ENCODE peak calls at places on chromosomes 3 and 15, in nine cellular contexts. N, S, I, T, X, O, R, E and F are unnamed samples.

GRCh38 chr3:13012228-13012691 is 61.0 kb downstream of the IQSEC1 start:
- DNase-seq in N (no peak), S (no peak), I (peak; percentile 89), T (no peak), X (no peak), O (no peak), R (no peak), E (peak; percentile 81), F (no peak)

GRCh38 chr15:88649286-88649733 is 10.5 kb downstream of the ISG20 start:
- DNase-seq in N (peak; percentile 61), S (peak; percentile 43), I (no peak), T (peak; percentile 68), X (no peak), O (no peak), R (peak; percentile 95), E (peak; percentile 74), F (peak; percentile 29)

GRCh38 chr3:150407818-150408231 is 273 bp upstream of the TSC22D2 start:
- DNase-seq in N (no peak), S (no peak), I (peak; percentile 99), T (no peak), X (no peak), O (peak; percentile 98), R (no peak), E (peak; percentile 98), F (peak; percentile 97)

GRCh38 chr15:58546635-58547627 is 115.1 kb downstream of the LIPC start:
- DNase-seq in N (peak; percentile 95), S (peak; percentile 53), I (peak; percentile 62), T (peak; percentile 78), X (peak; percentile 88), O (peak; percentile 69), R (peak; percentile 98), E (peak; percentile 68), F (no peak)

GRCh38 chr15:87369269-87369668 is 887.3 kb downstream of the NTRK3 start:
- DNase-seq in N (peak; percentile 47), S (no peak), I (no peak), T (peak; percentile 60), X (peak; percentile 6), O (no peak), R (peak; percentile 99), E (no peak), F (no peak)

GRCh38 chr3:23746473-23746872 is 59.3 kb upstream of the UBE2E1 start:
- DNase-seq in N (no peak), S (no peak), I (no peak), T (no peak), X (no peak), O (no peak), R (no peak), E (no peak), F (no peak)

GRCh38 chr15:52224211-52224610 is 33.0 kb upstream of the GNB5 start:
- DNase-seq in N (no peak), S (no peak), I (no peak), T (no peak), X (no peak), O (no peak), R (no peak), E (no peak), F (no peak)

GRCh38 chr15:69930754-69931153 is 167.0 kb downstream of the TLE3 start:
- DNase-seq in N (no peak), S (no peak), I (no peak), T (no peak), X (no peak), O (no peak), R (no peak), E (no peak), F (no peak)

GRCh38 chr3:125125822-125126245 is 70.0 kb upstream of the HEG1 start:
- DNase-seq in N (no peak), S (peak; percentile 63), I (no peak), T (peak; percentile 92), X (peak; percentile 74), O (no peak), R (peak; percentile 100), E (no peak), F (no peak)

GRCh38 chr3:164208026-164208425 is 870.3 kb downstream of the SI start:
- DNase-seq in N (no peak), S (no peak), I (no peak), T (no peak), X (no peak), O (no peak), R (no peak), E (no peak), F (no peak)

GRCh38 chr15:40439461-40440299 is 1.1 kb upstream of the BAHD1 start:
- DNase-seq in N (peak; percentile 18), S (peak; percentile 71), I (peak; percentile 80), T (peak; percentile 64), X (peak; percentile 53), O (peak; percentile 77), R (no peak), E (peak; percentile 39), F (peak; percentile 67)

GRCh38 chr3:79461129-79461792 is 306.5 kb downstream of the ROBO1 start:
- DNase-seq in N (no peak), S (peak; percentile 3), I (no peak), T (peak; percentile 72), X (no peak), O (no peak), R (no peak), E (no peak), F (no peak)

GRCh38 chr15:99980791-99981190 is 247.6 kb upstream of the LYSMD4 start:
- DNase-seq in N (no peak), S (no peak), I (no peak), T (no peak), X (no peak), O (no peak), R (no peak), E (no peak), F (no peak)

GRCh38 chr15:51382787-51383186 is 41.3 kb downstream of the GLDN start:
- DNase-seq in N (peak; percentile 48), S (peak; percentile 56), I (no peak), T (peak; percentile 81), X (peak; percentile 37), O (no peak), R (peak; percentile 20), E (no peak), F (peak; percentile 67)

GRCh38 chr3:113212155-113212844 is 943 bp downstream of the BOC start:
- DNase-seq in N (peak; percentile 10), S (peak; percentile 90), I (no peak), T (peak; percentile 67), X (no peak), O (peak; percentile 57), R (no peak), E (no peak), F (peak; percentile 40)

GRCh38 chr3:55246016-55246415 is 241.1 kb downstream of the WNT5A start:
- DNase-seq in N (no peak), S (no peak), I (no peak), T (peak; percentile 40), X (no peak), O (no peak), R (no peak), E (no peak), F (no peak)

GRCh38 chr3:71684752-71685151 is 40.5 kb downstream of the EIF4E3 start:
- DNase-seq in N (no peak), S (no peak), I (no peak), T (peak; percentile 91), X (no peak), O (peak; percentile 58), R (peak; percentile 74), E (no peak), F (peak; percentile 28)

GRCh38 chr3:69182588-69183299 is 60.3 kb upstream of the LMOD3 start:
- DNase-seq in N (no peak), S (no peak), I (no peak), T (peak; percentile 56), X (no peak), O (no peak), R (peak; percentile 86), E (no peak), F (no peak)

GRCh38 chr3:108118038-108118727 is 27.4 kb upstream of the CD47 start:
- DNase-seq in N (no peak), S (no peak), I (no peak), T (no peak), X (no peak), O (no peak), R (no peak), E (no peak), F (no peak)

DNA sequence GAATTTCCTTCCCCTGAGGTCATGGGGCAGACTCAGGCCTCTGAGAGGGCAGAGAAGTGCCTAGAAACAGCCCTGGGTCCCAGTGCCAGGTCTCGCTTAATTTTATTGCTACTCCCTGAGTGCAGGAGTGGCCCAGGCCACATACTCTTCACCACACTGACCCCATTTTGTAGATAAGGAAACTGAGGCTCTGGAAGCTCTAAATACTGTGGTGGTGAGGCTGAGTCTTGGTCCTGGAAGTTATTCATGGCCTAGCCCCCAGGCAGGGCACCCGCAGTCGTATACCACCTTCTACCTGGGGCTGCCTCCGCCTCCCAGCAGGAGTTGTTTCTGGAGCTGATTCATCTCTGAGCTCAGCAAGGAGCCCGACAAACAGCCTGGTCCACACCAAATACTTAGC is 9.8 kb downstream of the ATP2B2 start:
- DNase-seq in N (no peak), S (no peak), I (no peak), T (no peak), X (no peak), O (no peak), R (no peak), E (no peak), F (no peak)
- H3K4me1 ChIP-seq in N (peaks cover 17% of the 10 kb centered on the region), S (peaks cover 6% of the 10 kb centered on the region), I (no peaks in the 10 kb centered on the region), T (no peaks in the 10 kb centered on the region), X (no peaks in the 10 kb centered on the region), O (no peaks in the 10 kb centered on the region), R (no peaks in the 10 kb centered on the region), E (no peaks in the 10 kb centered on the region), F (no peaks in the 10 kb centered on the region)

GRCh38 chr3:118537454-118537853 is 497.2 kb downstream of the IGSF11 start:
- DNase-seq in N (no peak), S (peak; percentile 2), I (no peak), T (no peak), X (no peak), O (no peak), R (no peak), E (no peak), F (no peak)
- H3K4me3 ChIP-seq in N (no peak overlapping the region), S (no peak overlapping the region), I (no peak overlapping the region), T (no peak overlapping the region), X (no peak overlapping the region), O (no peak overlapping the region), R (no peak overlapping the region), E (no peak overlapping the region), F (no peak overlapping the region)

GRCh38 chr3:101845405-101845804 is 3.9 kb upstream of the NFKBIZ start:
- DNase-seq in N (no peak), S (no peak), I (no peak), T (no peak), X (no peak), O (no peak), R (no peak), E (no peak), F (no peak)
- H3K4me1 ChIP-seq in N (peaks cover 23% of the 10 kb centered on the region), S (peaks cover 2% of the 10 kb centered on the region), I (peaks cover 11% of the 10 kb centered on the region), T (peaks cover 6% of the 10 kb centered on the region), X (peaks cover 11% of the 10 kb centered on the region), O (no peaks in the 10 kb centered on the region), R (peaks cover 8% of the 10 kb centered on the region), E (no peaks in the 10 kb centered on the region), F (peaks cover 7% of the 10 kb centered on the region)

DNA sequence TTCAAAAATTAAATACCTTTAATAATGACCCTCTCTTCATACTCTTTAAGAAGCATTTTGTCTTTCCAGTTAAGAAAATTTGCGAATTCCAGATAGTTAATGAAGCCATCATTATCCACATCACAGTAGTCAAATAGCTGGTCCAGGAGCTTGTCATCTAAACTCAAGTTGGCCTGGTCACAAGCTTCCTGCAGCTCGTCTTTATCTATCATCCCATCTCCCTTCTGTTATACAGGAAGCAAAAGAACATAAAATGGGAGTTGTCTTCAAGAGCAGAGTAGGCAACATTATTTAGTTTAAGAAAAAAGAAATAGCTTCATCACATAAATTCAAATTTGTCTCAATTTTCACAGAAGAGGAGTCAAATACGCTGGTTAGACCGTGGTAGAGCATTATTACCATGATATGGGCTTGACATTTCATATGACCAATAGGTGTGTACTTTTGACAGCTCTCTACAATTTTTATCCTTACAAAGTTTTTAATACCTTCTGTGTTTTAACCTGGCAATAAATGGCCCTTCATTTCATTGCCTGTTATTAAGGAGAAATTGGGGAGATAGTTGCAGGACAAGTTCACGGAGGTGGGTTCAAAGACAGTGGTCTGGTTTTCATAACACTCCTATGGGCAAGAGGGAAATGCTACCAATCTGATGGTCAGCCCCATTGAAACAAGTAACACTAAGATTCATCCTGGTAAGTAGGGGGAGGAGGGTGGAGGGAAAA is 45.4 kb downstream of the EFHB start:
- DNase-seq in N (peak; percentile 19), S (no peak), I (no peak), T (peak; percentile 16), X (no peak), O (no peak), R (no peak), E (no peak), F (no peak)
- H3K4me3 ChIP-seq in N (peak overlapping the region; percentile 17), S (no peak overlapping the region), I (peak overlapping the region; percentile 34), T (peak overlapping the region; percentile 65), X (peak overlapping the region; percentile 12), O (no peak overlapping the region), R (peak overlapping the region; percentile 31), E (no peak overlapping the region), F (no peak overlapping the region)